ENCODE peak calls at places on chromosomes 5 and 9, in four cellular contexts. One of them, this sample, is unnamed. For H3K4me1, the result is how much of the 10 kb centered on the place peaks cover.

GRCh38 chr9:34989946-34990635 is 546 bp downstream of the DNAJB5 start:
- DNase-seq in transverse colon: peak
- DNase-seq in psoas muscle: peak
- DNase-seq in IMR-90: peak
- DNase-seq in this sample: peak

GRCh38 chr9:20593551-20593950 is 28.7 kb downstream of the MLLT3 start:
- DNase-seq in transverse colon: no peak
- DNase-seq in psoas muscle: no peak
- DNase-seq in IMR-90: peak
- DNase-seq in this sample: no peak

GRCh38 chr5:68381909-68382308 is 166.4 kb downstream of the PIK3R1 start:
- DNase-seq in transverse colon: no peak
- DNase-seq in psoas muscle: no peak
- DNase-seq in IMR-90: no peak
- DNase-seq in this sample: no peak

GRCh38 chr9:16236326-16236725 is 634.1 kb downstream of the BNC2 start:
- DNase-seq in transverse colon: no peak
- DNase-seq in psoas muscle: no peak
- DNase-seq in IMR-90: peak
- DNase-seq in this sample: no peak

GRCh38 chr9:131738838-131739191 is 1.1 kb downstream of the RAPGEF1 start:
- DNase-seq in transverse colon: peak
- DNase-seq in psoas muscle: no peak
- DNase-seq in IMR-90: no peak
- DNase-seq in this sample: no peak

GRCh38 chr5:162703914-162704313 is 636.3 kb downstream of the GABRG2 start:
- DNase-seq in transverse colon: no peak
- DNase-seq in psoas muscle: no peak
- DNase-seq in IMR-90: no peak
- DNase-seq in this sample: no peak

GRCh38 chr5:36521838-36522745 is 84.3 kb upstream of the SLC1A3 start:
- DNase-seq in transverse colon: no peak
- DNase-seq in psoas muscle: no peak
- DNase-seq in IMR-90: no peak
- DNase-seq in this sample: no peak

GRCh38 chr5:172864747-172865146 is 30.7 kb downstream of the ERGIC1 start:
- DNase-seq in transverse colon: no peak
- DNase-seq in psoas muscle: no peak
- DNase-seq in IMR-90: peak
- DNase-seq in this sample: no peak

GRCh38 chr9:105608685-105609598 is 51.0 kb downstream of the FKTN start:
- DNase-seq in transverse colon: no peak
- DNase-seq in psoas muscle: no peak
- DNase-seq in IMR-90: peak
- DNase-seq in this sample: no peak

GRCh38 chr9:21709464-21710058 is 92.9 kb upstream of the MTAP start:
- DNase-seq in transverse colon: peak
- DNase-seq in psoas muscle: no peak
- DNase-seq in IMR-90: peak
- DNase-seq in this sample: peak

GRCh38 chr9:134422701-134423100 is 96.4 kb downstream of the RXRA start:
- DNase-seq in transverse colon: no peak
- DNase-seq in psoas muscle: peak
- DNase-seq in IMR-90: no peak
- DNase-seq in this sample: no peak

GRCh38 chr5:31361234-31361633 is 167.7 kb downstream of the CDH6 start:
- DNase-seq in transverse colon: no peak
- DNase-seq in psoas muscle: no peak
- DNase-seq in IMR-90: peak
- DNase-seq in this sample: peak

GRCh38 chr5:143002459-143003327 is 232.5 kb downstream of the ARHGAP26 start:
- DNase-seq in transverse colon: peak
- DNase-seq in psoas muscle: no peak
- DNase-seq in IMR-90: peak
- DNase-seq in this sample: no peak

GRCh38 chr9:85909390-85909789 is 31.6 kb upstream of the NAA35 start:
- DNase-seq in transverse colon: no peak
- DNase-seq in psoas muscle: no peak
- DNase-seq in IMR-90: no peak
- DNase-seq in this sample: no peak

GRCh38 chr5:25688156-25688555 is 1043.4 kb upstream of the CDH10 start:
- DNase-seq in transverse colon: no peak
- DNase-seq in psoas muscle: no peak
- DNase-seq in IMR-90: no peak
- DNase-seq in this sample: no peak

GRCh38 chr9:99299214-99300102 is 77.4 kb downstream of the SEC61B start:
- DNase-seq in transverse colon: no peak
- DNase-seq in psoas muscle: no peak
- DNase-seq in IMR-90: peak
- DNase-seq in this sample: no peak

GRCh38 chr5:151151793-151152192 is 5.8 kb downstream of the ANXA6 start:
- DNase-seq in transverse colon: peak
- DNase-seq in psoas muscle: no peak
- DNase-seq in IMR-90: peak
- DNase-seq in this sample: no peak

GRCh38 chr5:82183828-82184227 is 94.3 kb downstream of the RPS23 start:
- DNase-seq in transverse colon: no peak
- DNase-seq in psoas muscle: no peak
- DNase-seq in IMR-90: peak
- DNase-seq in this sample: peak

GRCh38 chr5:124790895-124791732 is 44.7 kb upstream of the ZNF608 start:
- DNase-seq in transverse colon: peak
- DNase-seq in psoas muscle: no peak
- DNase-seq in IMR-90: peak
- DNase-seq in this sample: no peak

GRCh38 chr9:12818431-12819000 is 43.7 kb downstream of the LURAP1L start:
- DNase-seq in transverse colon: peak
- DNase-seq in psoas muscle: no peak
- DNase-seq in IMR-90: peak
- DNase-seq in this sample: no peak

GRCh38 chr5:2993771-2994170 is 242.3 kb upstream of the IRX2 start:
- DNase-seq in transverse colon: no peak
- DNase-seq in psoas muscle: no peak
- DNase-seq in IMR-90: no peak
- DNase-seq in this sample: no peak

GRCh38 chr5:158874343-158874742 is 225.4 kb downstream of the EBF1 start:
- DNase-seq in transverse colon: no peak
- DNase-seq in psoas muscle: no peak
- DNase-seq in IMR-90: no peak
- DNase-seq in this sample: no peak

GRCh38 chr5:125134216-125135081 is 388.0 kb upstream of the ZNF608 start:
- DNase-seq in transverse colon: no peak
- DNase-seq in psoas muscle: no peak
- DNase-seq in IMR-90: peak
- DNase-seq in this sample: no peak

GRCh38 chr5:52898961-52899680 is 90.0 kb upstream of the ITGA2 start:
- DNase-seq in transverse colon: no peak
- DNase-seq in psoas muscle: no peak
- DNase-seq in IMR-90: no peak
- DNase-seq in this sample: no peak

GRCh38 chr9:89364664-89365531 is 46.6 kb downstream of the SECISBP2 start:
- DNase-seq in transverse colon: no peak
- DNase-seq in psoas muscle: no peak
- DNase-seq in IMR-90: no peak
- DNase-seq in this sample: no peak

GRCh38 chr5:143086851-143087637 is 316.4 kb downstream of the NR3C1 start:
- DNase-seq in transverse colon: no peak
- DNase-seq in psoas muscle: no peak
- DNase-seq in IMR-90: peak
- DNase-seq in this sample: no peak

GRCh38 chr5:97162045-97162444 is 19.6 kb upstream of the LIX1 start:
- DNase-seq in transverse colon: peak
- DNase-seq in psoas muscle: no peak
- DNase-seq in IMR-90: peak
- DNase-seq in this sample: peak

GRCh38 chr5:53126514-53126913 is 17.0 kb upstream of the MOCS2 start:
- DNase-seq in transverse colon: no peak
- DNase-seq in psoas muscle: no peak
- DNase-seq in IMR-90: peak
- DNase-seq in this sample: no peak

GRCh38 chr5:145347026-145347616 is 488.0 kb downstream of the PRELID2 start:
- DNase-seq in transverse colon: no peak
- DNase-seq in psoas muscle: no peak
- DNase-seq in IMR-90: peak
- DNase-seq in this sample: no peak

GRCh38 chr5:113574417-113574816 is 60.9 kb downstream of the YTHDC2 start:
- DNase-seq in transverse colon: no peak
- DNase-seq in psoas muscle: no peak
- DNase-seq in IMR-90: peak
- DNase-seq in this sample: no peak

GRCh38 chr9:125785187-125785840 is 38.1 kb downstream of the PBX3 start:
- DNase-seq in transverse colon: no peak
- DNase-seq in psoas muscle: no peak
- DNase-seq in IMR-90: no peak
- DNase-seq in this sample: no peak

GRCh38 chr9:36905101-36906066 is 128.7 kb downstream of the PAX5 start:
- DNase-seq in transverse colon: no peak
- DNase-seq in psoas muscle: no peak
- DNase-seq in IMR-90: no peak
- DNase-seq in this sample: no peak

GRCh38 chr9:80061940-80062339 is 490.2 kb downstream of the TLE4 start:
- DNase-seq in transverse colon: no peak
- DNase-seq in psoas muscle: no peak
- DNase-seq in IMR-90: peak
- DNase-seq in this sample: no peak

DNA sequence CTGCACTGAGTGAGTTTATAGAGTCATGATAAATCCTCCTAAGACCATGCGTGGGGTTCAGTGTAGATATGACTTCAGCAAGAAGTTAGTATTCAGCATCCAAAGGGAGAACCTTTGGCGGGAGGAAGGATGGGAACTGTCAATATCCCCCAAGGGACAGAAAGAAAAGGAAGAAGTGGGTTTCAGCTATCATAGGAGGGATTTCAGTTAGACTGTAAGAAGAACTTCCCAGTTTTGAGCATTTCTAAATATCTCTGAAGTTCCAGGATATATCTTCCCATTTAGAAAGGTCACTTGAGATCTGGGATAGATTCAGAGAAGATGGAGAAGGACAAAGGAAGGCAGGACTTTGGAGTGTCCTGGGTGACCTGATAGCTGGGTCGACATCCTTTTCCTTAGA is 927 bp downstream of the KCNMB1 start:
- DNase-seq in transverse colon: no peak
- DNase-seq in psoas muscle: no peak
- DNase-seq in IMR-90: no peak
- DNase-seq in this sample: no peak
- H3K4me3 ChIP-seq in transverse colon: no peak
- H3K4me3 ChIP-seq in psoas muscle: peak
- H3K4me3 ChIP-seq in IMR-90: no peak
- H3K4me3 ChIP-seq in this sample: no peak

GRCh38 chr5:10599113-10599512 is 35.2 kb downstream of the ANKRD33B start:
- DNase-seq in transverse colon: no peak
- DNase-seq in psoas muscle: no peak
- DNase-seq in IMR-90: no peak
- DNase-seq in this sample: no peak
- H3K4me1 ChIP-seq in transverse colon: under half
- H3K4me1 ChIP-seq in psoas muscle: half or more
- H3K4me1 ChIP-seq in IMR-90: under half
- H3K4me1 ChIP-seq in this sample: under half

GRCh38 chr9:115254781-115255180 is 136.8 kb upstream of the TNC start:
- DNase-seq in transverse colon: no peak
- DNase-seq in psoas muscle: no peak
- DNase-seq in IMR-90: peak
- DNase-seq in this sample: no peak

GRCh38 chr9:115254217-115254616 is 136.3 kb upstream of the TNC start:
- DNase-seq in transverse colon: no peak
- DNase-seq in psoas muscle: no peak
- DNase-seq in IMR-90: no peak
- DNase-seq in this sample: no peak

GRCh38 chr9:115250646-115251045 is 132.7 kb upstream of the TNC start:
- DNase-seq in transverse colon: no peak
- DNase-seq in psoas muscle: no peak
- DNase-seq in IMR-90: peak
- DNase-seq in this sample: no peak
- TF ChIP-seq CTCF in transverse colon: no peak
- TF ChIP-seq CTCF in psoas muscle: no peak
- TF ChIP-seq CTCF in IMR-90: no peak
- TF ChIP-seq CTCF in this sample: no peak

GRCh38 chr9:113187935-113188595 is 33.0 kb downstream of the FKBP15 start:
- DNase-seq in transverse colon: peak
- DNase-seq in psoas muscle: no peak
- DNase-seq in IMR-90: peak
- DNase-seq in this sample: no peak
- H3K4me3 ChIP-seq in transverse colon: no peak
- H3K4me3 ChIP-seq in psoas muscle: no peak
- H3K4me3 ChIP-seq in IMR-90: no peak
- H3K4me3 ChIP-seq in this sample: no peak

This sample was measured in BE2C.